ENCODE peak calls at places on chromosomes 2 and 18, in ten cellular contexts. E is CD4-positive, alpha-beta memory T cell; A is suprapubic skin; X is A673; Z is tibial nerve; S is spleen; F is cardiac muscle cell; O is adrenal gland; N is tibial artery; V is uterus. R is an unnamed sample.
A peak's percentile ranks its signal among the peaks of the same experiment; 100 is the strongest.

GRCh38 chr2:177671662-177672061 is 279.1 kb downstream of the AGPS start:
- DNase-seq in X (no peak), N (no peak), O (no peak), F (no peak), A (no peak), Z (no peak), V (no peak), E (no peak), S (no peak), R (no peak)

GRCh38 chr2:137944714-137945113 is 19.6 kb upstream of the HNMT start:
- DNase-seq in F (no peak), V (no peak), S (no peak), E (no peak), Z (no peak), A (no peak), X (no peak), N (no peak), O (no peak), R (no peak)

GRCh38 chr2:96599941-96600340 is 38.2 kb downstream of the KANSL3 start:
- DNase-seq in X (no peak), E (no peak), V (no peak), S (no peak), A (no peak), F (no peak), Z (no peak), N (no peak), O (no peak), R (no peak)

GRCh38 chr2:20013061-20013721 is 723 bp upstream of the MATN3 start:
- DNase-seq in A (no peak), O (no peak), X (peak; percentile 92), F (no peak), S (no peak), V (peak; percentile 38), E (no peak), N (no peak), Z (no peak), R (no peak)

GRCh38 chr2:231683292-231683898 is 24.9 kb upstream of the PTMA start:
- DNase-seq in X (no peak), E (no peak), S (no peak), O (no peak), Z (no peak), N (no peak), F (no peak), V (no peak), A (no peak), R (no peak)

GRCh38 chr2:2530334-2530733 is 199.3 kb upstream of the MYT1L start:
- DNase-seq in V (no peak), O (no peak), Z (no peak), X (no peak), S (no peak), E (no peak), N (no peak), A (no peak), F (no peak), R (no peak)

GRCh38 chr2:62099050-62099449 is 96.9 kb upstream of the B3GNT2 start:
- DNase-seq in X (no peak), S (no peak), E (no peak), Z (no peak), N (no peak), F (no peak), A (no peak), V (no peak), O (no peak), R (no peak)

GRCh38 chr18:30698571-30698970 is 344.0 kb downstream of the DSC3 start:
- DNase-seq in V (no peak), F (no peak), N (no peak), O (no peak), A (no peak), E (no peak), Z (no peak), X (no peak), S (no peak), R (no peak)

GRCh38 chr2:174086708-174087107 is 121.5 kb upstream of the SP3 start:
- DNase-seq in A (no peak), O (no peak), X (no peak), N (no peak), V (no peak), F (no peak), Z (no peak), S (no peak), E (no peak), R (no peak)

GRCh38 chr2:9663008-9663879 is 32.4 kb upstream of the YWHAQ start:
- DNase-seq in F (no peak), S (no peak), A (no peak), O (no peak), X (no peak), E (peak; percentile 20), N (no peak), V (no peak), Z (no peak), R (no peak)

GRCh38 chr2:86078801-86079545 is 26.7 kb downstream of the POLR1A start:
- DNase-seq in E (peak; percentile 41), X (peak; percentile 20), A (no peak), V (peak; percentile 68), O (peak; percentile 73), S (no peak), F (peak; percentile 43), Z (peak; percentile 67), N (no peak), R (no peak)

DNA sequence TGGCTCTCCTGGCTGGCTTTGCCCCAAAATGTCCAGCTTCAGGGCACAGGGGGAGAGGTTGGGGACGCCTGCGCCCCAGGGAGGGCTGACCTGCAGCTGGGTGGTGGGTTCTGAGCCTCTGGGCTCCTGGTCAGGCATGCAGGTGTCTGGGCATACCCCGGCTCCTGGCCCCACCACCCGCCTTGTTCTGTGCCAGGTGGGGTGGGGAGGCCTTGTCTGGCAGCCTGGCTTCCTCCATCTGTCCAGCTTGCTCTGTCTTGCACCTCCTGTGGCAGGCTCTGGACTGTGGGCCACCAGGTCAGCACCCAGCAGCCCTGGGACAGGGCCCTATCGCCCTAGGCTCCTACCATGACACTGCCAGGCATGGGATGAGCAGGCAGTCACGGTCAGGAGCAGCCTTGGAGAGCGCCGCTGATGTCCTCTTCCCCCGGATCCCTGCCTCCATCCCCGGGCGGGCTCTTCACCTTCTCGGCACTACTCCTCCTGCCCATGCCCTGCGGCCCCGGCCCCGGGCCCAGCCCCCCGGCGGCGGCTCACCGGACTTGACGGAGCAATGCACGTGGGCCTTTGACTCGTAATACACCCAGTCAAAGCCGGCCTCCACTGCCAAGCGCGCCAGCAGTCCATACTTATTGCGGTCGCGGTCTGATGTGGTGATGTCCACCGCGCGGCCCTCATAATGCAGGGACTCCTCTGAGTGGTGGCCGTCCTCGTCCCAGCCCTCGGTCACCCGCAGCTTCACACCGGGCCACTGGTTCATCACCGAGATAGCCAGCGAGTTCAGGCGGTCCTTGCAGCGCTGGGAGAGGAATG is 3.6 kb downstream of the IHH start:
- DNase-seq in S (peak; percentile 67), E (no peak), X (no peak), V (no peak), A (peak; percentile 58), Z (no peak), N (no peak), O (no peak), F (no peak), R (no peak)
- H3K4me3 ChIP-seq in S (peak overlapping the region; percentile 51), E (no peak overlapping the region), X (no peak overlapping the region), V (no peak overlapping the region), A (no peak overlapping the region), Z (no peak overlapping the region), N (no peak overlapping the region), O (no peak overlapping the region), F (no peak overlapping the region), R (no peak overlapping the region)

GRCh38 chr2:119428488-119429224 is 3.0 kb upstream of the TMEM37 start:
- DNase-seq in E (no peak), S (no peak), V (no peak), N (peak; percentile 63), F (peak; percentile 68), A (no peak), X (no peak), O (peak; percentile 50), Z (peak; percentile 50), R (no peak)

GRCh38 chr2:119431976-119432881 is 575 bp downstream of the TMEM37 start:
- DNase-seq in F (no peak), X (peak; percentile 92), O (peak; percentile 52), A (no peak), N (peak; percentile 51), S (no peak), Z (no peak), E (no peak), V (no peak), R (no peak)

GRCh38 chr2:119429225-119430000 is 2.2 kb upstream of the TMEM37 start:
- DNase-seq in A (no peak), X (peak; percentile 72), Z (peak; percentile 52), V (no peak), O (no peak), E (no peak), F (no peak), N (peak; percentile 20), S (no peak), R (no peak)

GRCh38 chr2:119431155-119431975 is at the start of gene TMEM37:
- DNase-seq in F (peak; percentile 91), E (no peak), N (peak; percentile 83), S (peak; percentile 84), A (no peak), Z (no peak), V (peak; percentile 54), O (peak; percentile 82), X (peak; percentile 95), R (peak; percentile 87)

DNA sequence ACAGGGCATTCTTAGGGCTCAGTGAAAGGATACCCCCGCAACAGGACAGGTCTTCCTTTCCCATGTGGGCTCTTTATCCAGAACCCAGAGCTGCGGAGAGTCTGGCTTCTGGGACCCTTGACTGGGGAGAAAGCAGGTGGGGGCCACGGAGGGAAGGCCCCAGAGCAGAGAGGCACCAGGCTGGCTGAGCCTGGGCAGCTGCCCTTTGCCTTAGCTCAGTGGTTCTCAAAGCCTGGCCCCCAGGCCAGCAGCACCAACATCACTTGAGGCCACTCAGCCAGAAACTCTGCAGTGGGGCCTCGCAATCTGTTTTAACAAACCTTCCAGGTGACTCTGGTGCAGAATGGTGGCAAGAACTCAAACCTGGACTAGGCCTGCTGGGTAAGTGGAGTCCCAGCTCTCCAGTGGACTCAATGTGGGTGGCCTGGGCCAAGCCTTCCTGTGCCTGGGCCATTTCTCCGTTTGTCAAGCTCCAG is 1.6 kb upstream of the TMEM37 start:
- DNase-seq in X (no peak), E (no peak), V (no peak), F (no peak), O (no peak), S (no peak), A (no peak), N (peak; percentile 62), Z (no peak), R (no peak)
- H3K4me1 ChIP-seq in X (peaks cover 49% of the 10 kb centered on the region), E (no peaks in the 10 kb centered on the region), V (no peaks in the 10 kb centered on the region), F (peaks cover 25% of the 10 kb centered on the region), O (peaks cover 77% of the 10 kb centered on the region), S (peaks cover 3% of the 10 kb centered on the region), A (peaks cover 58% of the 10 kb centered on the region), N (no peaks in the 10 kb centered on the region), Z (peaks cover 68% of the 10 kb centered on the region), R (peaks cover 12% of the 10 kb centered on the region)

GRCh38 chr2:54986266-54986665 is 64.0 kb downstream of the RTN4 start:
- DNase-seq in V (no peak), S (no peak), X (no peak), Z (no peak), E (no peak), A (no peak), N (no peak), O (no peak), F (no peak), R (no peak)
- H3K36me3 ChIP-seq in V (no peaks in the 10 kb centered on the region), S (peaks cover 9% of the 10 kb centered on the region), X (peaks cover 29% of the 10 kb centered on the region), Z (no peaks in the 10 kb centered on the region), E (peaks cover 17% of the 10 kb centered on the region), A (peaks cover 18% of the 10 kb centered on the region), N (no peaks in the 10 kb centered on the region), O (peaks cover 28% of the 10 kb centered on the region), F (peaks cover 26% of the 10 kb centered on the region), R (peaks cover 36% of the 10 kb centered on the region)

DNA sequence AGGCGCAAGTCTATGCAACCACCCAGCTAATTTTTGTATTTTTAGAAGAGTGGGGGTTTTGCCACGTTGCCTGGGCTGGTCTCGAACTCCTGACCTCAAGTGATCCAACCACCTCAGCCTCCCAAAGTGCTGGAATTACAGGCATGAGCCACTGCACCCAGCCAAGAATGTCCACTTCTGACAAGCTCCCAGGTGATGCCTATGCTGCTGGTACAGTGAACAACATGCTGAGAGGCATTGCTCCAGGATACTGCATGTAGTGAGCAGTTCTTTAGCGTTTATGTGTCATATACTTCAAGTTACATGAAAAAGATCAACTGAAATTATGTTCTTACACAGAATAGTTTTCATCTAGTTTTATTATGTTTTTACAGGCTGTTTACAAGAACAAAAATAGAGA is 17.2 kb upstream of the ELAC1 start:
- DNase-seq in O (no peak), N (no peak), F (no peak), S (no peak), X (no peak), V (no peak), A (no peak), Z (no peak), E (no peak), R (no peak)
- H3K4me3 ChIP-seq in O (no peak overlapping the region), N (no peak overlapping the region), F (no peak overlapping the region), S (no peak overlapping the region), X (no peak overlapping the region), V (no peak overlapping the region), A (no peak overlapping the region), Z (no peak overlapping the region), E (no peak overlapping the region), R (no peak overlapping the region)

R was measured in HAP-1.